ENCODE peak calls at places on chromosomes 11 and 22, in five cellular contexts. Y is SK-N-SH, P is HepG2, X is GM12878, Z is K562. M is an unnamed sample.

GRCh38 chr11:77761481-77761880 is 59.0 kb downstream of the RSF1 start:
- DNase-seq in Y (no peak), Z (no peak), X (no peak), P (no peak), M (no peak)

GRCh38 chr11:1733009-1733715 is 17.2 kb downstream of the IFITM10 start:
- DNase-seq in Y (no peak), P (no peak), X (no peak), Z (no peak), M (no peak)

GRCh38 chr11:8826901-8827560 is 84.0 kb upstream of the AKIP1 start:
- DNase-seq in P (no peak), Y (no peak), Z (no peak), X (no peak), M (no peak)

GRCh38 chr11:6498121-6498520 is 1.0 kb downstream of the DNHD1 start:
- DNase-seq in P (no peak), Z (no peak), Y (no peak), X (no peak), M (no peak)

GRCh38 chr11:125200441-125200840 is 35.9 kb downstream of the PKNOX2 start:
- DNase-seq in P (no peak), X (no peak), Y (no peak), Z (no peak), M (no peak)

GRCh38 chr22:28884754-28885375 is 1.5 kb downstream of the ZNRF3 start:
- DNase-seq in Z (no peak), Y (no peak), P (no peak), X (no peak), M (no peak)

GRCh38 chr11:563812-564578 is 3.2 kb downstream of the RASSF7 start:
- DNase-seq in P (no peak), X (no peak), Z (no peak), Y (no peak), M (no peak)

GRCh38 chr11:78231962-78232459 is 43.3 kb downstream of the USP35 start:
- DNase-seq in Z (no peak), Y (no peak), P (no peak), X (no peak), M (no peak)

GRCh38 chr11:45142241-45142885 is 4.1 kb upstream of the PRDM11 start:
- DNase-seq in X (no peak), Z (no peak), Y (no peak), P (no peak), M (no peak)

GRCh38 chr11:132632641-132633124 is 899.6 kb downstream of the OPCML start:
- DNase-seq in X (no peak), P (no peak), Z (no peak), Y (peak; percentile 39), M (no peak)

GRCh38 chr11:128891410-128891861 is 280 bp downstream of the KCNJ5 start:
- DNase-seq in Y (no peak), Z (no peak), X (no peak), P (no peak), M (no peak)

GRCh38 chr11:90176069-90176468 is 41.6 kb downstream of the NAALAD2 start:
- DNase-seq in Z (no peak), X (no peak), P (no peak), Y (peak; percentile 24), M (no peak)

GRCh38 chr22:42990131-42990838 is 24.7 kb downstream of the PACSIN2 start:
- DNase-seq in Y (no peak), Z (no peak), P (peak; percentile 45), X (no peak), M (no peak)

GRCh38 chr11:14107071-14107470 is 144.5 kb downstream of the SPON1 start:
- DNase-seq in X (no peak), Y (no peak), Z (no peak), P (no peak), M (no peak)

GRCh38 chr22:20566420-20567260 is 59.2 kb downstream of the MED15 start:
- DNase-seq in Z (no peak), X (no peak), P (no peak), Y (no peak), M (no peak)

GRCh38 chr11:57426439-57426753 is 525 bp downstream of the SLC43A3 start:
- DNase-seq in X (no peak), Y (no peak), Z (no peak), P (no peak), M (no peak)

GRCh38 chr22:44125421-44125820 is 55.3 kb upstream of the PARVG start:
- DNase-seq in P (no peak), Z (no peak), Y (no peak), X (no peak), M (no peak)

GRCh38 chr11:14413307-14414072 is 54.5 kb upstream of the RRAS2 start:
- DNase-seq in P (no peak), Y (no peak), X (no peak), Z (peak; percentile 50), M (no peak)

GRCh38 chr11:78841451-78842060 is 266.9 kb upstream of the NARS2 start:
- DNase-seq in X (no peak), P (no peak), Z (no peak), Y (no peak), M (no peak)

GRCh38 chr11:65442952-65443351 is 20.4 kb downstream of the NEAT1 start:
- DNase-seq in P (no peak), Z (no peak), X (no peak), Y (no peak), M (no peak)

GRCh38 chr22:19448076-19448607 is 631 bp upstream of the C22orf39 start:
- DNase-seq in X (no peak), P (peak; percentile 55), Z (peak; percentile 84), Y (peak; percentile 76), M (no peak)

GRCh38 chr22:43438666-43439347 is 27.0 kb downstream of the MPPED1 start:
- DNase-seq in P (no peak), Y (no peak), Z (no peak), X (no peak), M (no peak)

GRCh38 chr11:7654094-7654742 is 19.1 kb downstream of the CYB5R2 start:
- DNase-seq in X (no peak), P (no peak), Z (no peak), Y (peak; percentile 74), M (no peak)
- TF ChIP-seq ZBTB33 in X (no peak), P (no peak), Z (no peak), Y (no peak), M (no peak)

GRCh38 chr22:30304495-30305244 is 15.4 kb upstream of the CASTOR1 start:
- DNase-seq in Y (no peak), P (no peak), X (no peak), Z (no peak), M (no peak)

GRCh38 chr22:30306629-30307016 is 17.3 kb upstream of the CASTOR1 start:
- DNase-seq in P (no peak), X (no peak), Z (no peak), Y (no peak), M (no peak)

GRCh38 chr22:30307026-30307574 is 17.8 kb upstream of the CASTOR1 start:
- DNase-seq in Y (no peak), Z (no peak), X (no peak), P (no peak), M (no peak)

GRCh38 chr22:30305906-30306628 is 16.8 kb upstream of the CASTOR1 start:
- DNase-seq in Y (no peak), P (no peak), Z (no peak), X (no peak), M (no peak)

DNA sequence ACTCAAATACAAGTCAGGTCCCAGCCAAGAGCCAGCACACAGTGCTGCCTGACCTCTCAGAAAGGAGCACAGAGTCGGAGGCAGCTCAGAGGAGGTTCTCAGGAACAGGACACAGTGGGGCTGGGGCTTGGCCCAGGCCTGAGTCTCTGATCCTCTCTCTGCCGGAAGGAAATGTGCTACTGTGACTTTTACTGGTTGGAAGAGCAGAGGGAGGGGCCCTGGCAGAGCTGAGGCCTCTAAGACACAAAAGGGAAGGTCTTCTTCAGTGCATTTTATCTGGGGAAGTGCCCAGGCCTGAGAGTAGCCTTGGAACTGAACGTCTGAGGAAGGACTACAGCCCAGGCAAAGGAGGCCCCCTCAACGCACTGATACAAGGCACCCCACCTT is 16.2 kb upstream of the CASTOR1 start:
- DNase-seq in P (no peak), Z (no peak), X (peak; percentile 59), Y (no peak), M (no peak)
- TF ChIP-seq REST in P (no peak), Z (no peak), X (no peak), Y (no peak), M (no peak)

DNA sequence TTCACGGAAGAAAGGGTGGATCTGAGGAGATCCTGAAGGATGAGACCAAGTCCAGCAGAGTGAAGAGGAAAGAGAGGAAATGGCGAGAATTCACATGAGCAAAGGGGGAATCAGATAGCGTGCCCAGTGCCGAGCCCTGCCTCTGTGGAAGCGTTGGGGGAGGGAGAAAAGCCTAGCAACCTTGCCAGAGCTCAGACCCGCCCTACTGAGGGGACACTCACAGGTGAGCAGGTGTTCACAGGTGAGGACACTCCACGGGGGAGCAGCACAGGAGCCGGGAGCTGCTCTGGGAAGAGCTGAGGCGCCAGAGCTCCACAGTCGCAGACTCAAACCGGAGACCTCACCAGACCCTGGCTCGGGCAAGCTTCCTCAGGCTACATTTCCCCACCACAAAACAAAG is 56.2 kb downstream of the MICAL3 start:
- DNase-seq in Y (no peak), X (no peak), Z (no peak), P (no peak), M (no peak)
- H3K79me2 ChIP-seq in Y (peaks cover 91% of the 10 kb centered on the region), X (peaks cover 30% of the 10 kb centered on the region), Z (peaks cover 26% of the 10 kb centered on the region), P (peaks cover 84% of the 10 kb centered on the region), M (peaks cover 97% of the 10 kb centered on the region)

DNA sequence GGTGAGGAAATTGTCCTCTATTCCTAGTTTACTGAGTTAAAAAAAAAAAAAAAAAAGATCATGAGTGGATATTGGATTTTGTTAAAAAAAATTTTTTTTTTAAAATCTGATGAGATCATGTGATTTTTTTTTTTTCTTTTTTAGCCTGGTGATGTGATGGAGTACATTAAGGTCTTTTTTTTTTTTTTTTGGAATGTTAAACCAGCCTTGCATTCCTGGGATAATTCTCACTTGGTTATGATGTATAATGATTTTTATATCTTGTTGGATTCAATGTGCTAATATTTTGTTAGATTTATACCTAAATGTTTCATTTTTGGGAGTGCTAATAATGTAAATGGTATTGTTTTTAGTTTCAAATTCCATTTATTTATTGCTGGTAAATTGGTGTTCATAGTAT is 43.3 kb downstream of the DDX10 start:
- DNase-seq in Z (no peak), P (no peak), Y (no peak), X (no peak), M (no peak)
- TF ChIP-seq ZBTB33 in Z (no peak), P (no peak), Y (no peak), X (no peak), M (no peak)

GRCh38 chr11:19935507-19935906 is 222.9 kb downstream of the NAV2 start:
- DNase-seq in Y (no peak), Z (no peak), P (no peak), X (no peak), M (no peak)

GRCh38 chr11:19936461-19936860 is 223.8 kb downstream of the DBX1 start:
- DNase-seq in Z (no peak), X (no peak), Y (no peak), P (no peak), M (no peak)

GRCh38 chr11:19938051-19938856 is 222.0 kb downstream of the DBX1 start:
- DNase-seq in Z (peak; percentile 83), Y (peak; percentile 77), P (peak; percentile 40), X (no peak), M (peak; percentile 36)

GRCh38 chr11:19939415-19939929 is 220.8 kb downstream of the DBX1 start:
- DNase-seq in Z (no peak), Y (no peak), P (no peak), X (no peak), M (no peak)

DNA sequence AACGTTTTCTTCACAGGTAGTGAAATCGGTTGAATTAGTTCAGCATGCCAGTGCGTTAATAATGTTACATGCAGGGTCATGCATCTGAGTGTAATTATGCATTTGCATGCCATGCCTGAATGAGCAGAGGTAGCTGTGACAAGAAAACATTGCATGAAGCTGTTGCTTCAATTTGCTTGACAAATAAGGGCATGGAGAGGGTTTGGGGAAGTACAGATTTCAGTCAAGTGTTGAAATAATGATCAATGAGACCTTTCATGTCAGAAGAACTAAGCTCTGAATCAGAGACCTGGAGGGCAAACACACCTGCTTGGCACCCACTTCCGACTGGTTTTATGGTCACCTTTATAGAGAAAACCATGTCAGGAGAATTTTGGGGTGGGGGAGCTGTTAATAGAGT is 221.4 kb downstream of the DBX1 start:
- DNase-seq in P (no peak), X (no peak), Y (no peak), Z (no peak), M (no peak)
- TF ChIP-seq REST in P (no peak), X (no peak), Y (no peak), Z (no peak), M (no peak)